ENCODE peak calls at places on chromosome 13, in seven cellular contexts. One of them, this sample, is unnamed.

GRCh38 chr13:111505175-111505777 is 184.8 kb downstream of the TEX29 start:
- DNase-seq in WTC11: peak
- DNase-seq in GM13977: no peak
- DNase-seq in AG04449: no peak
- DNase-seq in B cell: no peak
- DNase-seq in stomach: peak
- DNase-seq in kidney: peak
- DNase-seq in this sample: no peak

GRCh38 chr13:21675095-21676007 is 4.5 kb downstream of the FGF9 start:
- DNase-seq in B cell: no peak
- DNase-seq in AG04449: no peak
- DNase-seq in WTC11: peak
- DNase-seq in stomach: peak
- DNase-seq in kidney: peak
- DNase-seq in GM13977: peak
- DNase-seq in this sample: no peak

GRCh38 chr13:46062190-46062589 is 9.6 kb upstream of the ZC3H13 start:
- DNase-seq in B cell: no peak
- DNase-seq in stomach: no peak
- DNase-seq in GM13977: no peak
- DNase-seq in kidney: no peak
- DNase-seq in AG04449: no peak
- DNase-seq in WTC11: no peak
- DNase-seq in this sample: no peak

GRCh38 chr13:40189426-40189825 is 477.0 kb downstream of the FOXO1 start:
- DNase-seq in stomach: no peak
- DNase-seq in B cell: no peak
- DNase-seq in GM13977: no peak
- DNase-seq in AG04449: no peak
- DNase-seq in kidney: no peak
- DNase-seq in WTC11: no peak
- DNase-seq in this sample: no peak

GRCh38 chr13:100209857-100210580 is 121.1 kb downstream of the PCCA start:
- DNase-seq in B cell: no peak
- DNase-seq in kidney: no peak
- DNase-seq in AG04449: no peak
- DNase-seq in GM13977: no peak
- DNase-seq in WTC11: no peak
- DNase-seq in stomach: no peak
- DNase-seq in this sample: no peak

GRCh38 chr13:113158946-113159345 is 498 bp downstream of the PROZ start:
- DNase-seq in stomach: no peak
- DNase-seq in GM13977: no peak
- DNase-seq in B cell: no peak
- DNase-seq in kidney: no peak
- DNase-seq in AG04449: no peak
- DNase-seq in WTC11: no peak
- DNase-seq in this sample: no peak

GRCh38 chr13:78131811-78132210 is 213.2 kb upstream of the EDNRB start:
- DNase-seq in GM13977: no peak
- DNase-seq in B cell: no peak
- DNase-seq in kidney: no peak
- DNase-seq in WTC11: no peak
- DNase-seq in stomach: no peak
- DNase-seq in AG04449: no peak
- DNase-seq in this sample: no peak

GRCh38 chr13:20270163-20270865 is 38.2 kb upstream of the GJB6 start:
- DNase-seq in stomach: no peak
- DNase-seq in kidney: no peak
- DNase-seq in AG04449: no peak
- DNase-seq in B cell: no peak
- DNase-seq in GM13977: no peak
- DNase-seq in WTC11: no peak
- DNase-seq in this sample: no peak

GRCh38 chr13:108606424-108606823 is 23.0 kb upstream of the MYO16 start:
- DNase-seq in AG04449: no peak
- DNase-seq in WTC11: no peak
- DNase-seq in GM13977: no peak
- DNase-seq in stomach: no peak
- DNase-seq in kidney: no peak
- DNase-seq in B cell: no peak
- DNase-seq in this sample: no peak

GRCh38 chr13:112977091-112977490 is 8.1 kb downstream of the MCF2L start:
- DNase-seq in B cell: no peak
- DNase-seq in AG04449: no peak
- DNase-seq in stomach: no peak
- DNase-seq in kidney: no peak
- DNase-seq in WTC11: no peak
- DNase-seq in GM13977: no peak
- DNase-seq in this sample: no peak

GRCh38 chr13:91802957-91803356 is 404.5 kb downstream of the GPC5 start:
- DNase-seq in WTC11: no peak
- DNase-seq in kidney: no peak
- DNase-seq in GM13977: no peak
- DNase-seq in stomach: no peak
- DNase-seq in AG04449: no peak
- DNase-seq in B cell: no peak
- DNase-seq in this sample: no peak

GRCh38 chr13:91809161-91809560 is 410.7 kb downstream of the GPC5 start:
- DNase-seq in WTC11: no peak
- DNase-seq in AG04449: no peak
- DNase-seq in stomach: no peak
- DNase-seq in kidney: no peak
- DNase-seq in B cell: no peak
- DNase-seq in GM13977: no peak
- DNase-seq in this sample: no peak

GRCh38 chr13:91804724-91805123 is 406.3 kb downstream of the GPC5 start:
- DNase-seq in GM13977: no peak
- DNase-seq in WTC11: no peak
- DNase-seq in kidney: no peak
- DNase-seq in B cell: no peak
- DNase-seq in stomach: no peak
- DNase-seq in AG04449: no peak
- DNase-seq in this sample: no peak

DNA sequence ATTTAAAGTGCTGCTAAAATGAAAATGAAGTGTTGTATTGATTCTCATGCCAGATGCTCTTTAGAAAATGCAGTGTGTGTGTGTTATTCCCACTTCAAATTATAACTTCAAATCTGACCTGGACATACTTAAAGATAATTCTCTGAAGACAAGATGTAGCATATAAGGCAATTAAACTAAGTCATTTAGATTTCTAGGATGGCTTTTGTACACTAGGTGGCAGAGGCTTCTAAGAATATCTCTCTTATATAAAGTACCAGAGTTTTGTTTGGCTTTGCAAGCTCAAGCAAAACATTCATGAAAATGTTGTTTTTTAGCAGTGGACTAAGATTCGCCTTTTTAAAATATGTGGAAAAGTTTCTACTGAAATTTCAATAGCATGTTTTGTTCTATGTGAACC is 407.2 kb downstream of the GPC5 start:
- DNase-seq in AG04449: no peak
- DNase-seq in GM13977: no peak
- DNase-seq in WTC11: no peak
- DNase-seq in kidney: no peak
- DNase-seq in B cell: no peak
- DNase-seq in stomach: no peak
- DNase-seq in this sample: no peak
- TF ChIP-seq CTCF in AG04449: no peak
- TF ChIP-seq CTCF in GM13977: peak
- TF ChIP-seq CTCF in WTC11: no peak
- TF ChIP-seq CTCF in kidney: no peak
- TF ChIP-seq CTCF in B cell: no peak
- TF ChIP-seq CTCF in stomach: no peak
- TF ChIP-seq CTCF in this sample: peak

DNA sequence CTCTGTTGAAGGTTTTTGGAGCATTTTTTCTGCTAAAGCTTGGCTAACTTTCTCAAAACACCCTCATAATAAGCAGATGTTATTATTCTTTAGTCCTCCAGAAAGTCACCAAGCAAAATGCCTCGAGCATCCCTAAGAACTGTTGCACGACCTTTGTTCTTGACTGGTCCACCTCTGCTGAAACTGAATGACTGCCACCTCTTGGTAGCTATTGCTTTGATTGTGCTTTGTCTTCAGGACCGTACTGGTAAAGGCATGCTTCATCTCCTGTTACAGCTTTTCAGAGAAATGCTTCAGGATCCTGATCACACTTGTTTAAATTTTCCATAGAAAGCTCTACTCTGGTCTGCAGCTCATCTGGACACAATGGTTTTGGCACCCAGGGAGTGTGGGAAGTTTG is 254.8 kb downstream of the DCT start:
- DNase-seq in AG04449: no peak
- DNase-seq in stomach: no peak
- DNase-seq in GM13977: no peak
- DNase-seq in WTC11: no peak
- DNase-seq in B cell: no peak
- DNase-seq in kidney: no peak
- DNase-seq in this sample: no peak
- TF ChIP-seq CTCF in AG04449: no peak
- TF ChIP-seq CTCF in stomach: no peak
- TF ChIP-seq CTCF in GM13977: no peak
- TF ChIP-seq CTCF in WTC11: no peak
- TF ChIP-seq CTCF in B cell: no peak
- TF ChIP-seq CTCF in kidney: no peak
- TF ChIP-seq CTCF in this sample: no peak

GRCh38 chr13:33514362-33514761 is 228.8 kb upstream of the STARD13 start:
- DNase-seq in AG04449: no peak
- DNase-seq in kidney: peak
- DNase-seq in B cell: no peak
- DNase-seq in WTC11: peak
- DNase-seq in stomach: no peak
- DNase-seq in GM13977: no peak
- DNase-seq in this sample: no peak

GRCh38 chr13:33509642-33510229 is 224.2 kb upstream of the STARD13 start:
- DNase-seq in AG04449: no peak
- DNase-seq in kidney: peak
- DNase-seq in B cell: no peak
- DNase-seq in GM13977: no peak
- DNase-seq in WTC11: no peak
- DNase-seq in stomach: peak
- DNase-seq in this sample: no peak

GRCh38 chr13:33512880-33513554 is 227.5 kb upstream of the STARD13 start:
- DNase-seq in kidney: no peak
- DNase-seq in GM13977: no peak
- DNase-seq in AG04449: no peak
- DNase-seq in WTC11: no peak
- DNase-seq in B cell: no peak
- DNase-seq in stomach: no peak
- DNase-seq in this sample: no peak

GRCh38 chr13:33508060-33508459 is 222.5 kb upstream of the STARD13 start:
- DNase-seq in B cell: no peak
- DNase-seq in WTC11: no peak
- DNase-seq in AG04449: no peak
- DNase-seq in stomach: no peak
- DNase-seq in kidney: no peak
- DNase-seq in GM13977: no peak
- DNase-seq in this sample: no peak

GRCh38 chr13:33510350-33510749 is 224.8 kb upstream of the STARD13 start:
- DNase-seq in kidney: no peak
- DNase-seq in AG04449: no peak
- DNase-seq in WTC11: no peak
- DNase-seq in GM13977: no peak
- DNase-seq in B cell: no peak
- DNase-seq in stomach: no peak
- DNase-seq in this sample: no peak
- TF ChIP-seq CTCF in kidney: no peak
- TF ChIP-seq CTCF in AG04449: no peak
- TF ChIP-seq CTCF in WTC11: no peak
- TF ChIP-seq CTCF in GM13977: no peak
- TF ChIP-seq CTCF in B cell: no peak
- TF ChIP-seq CTCF in stomach: no peak
- TF ChIP-seq CTCF in this sample: no peak

DNA sequence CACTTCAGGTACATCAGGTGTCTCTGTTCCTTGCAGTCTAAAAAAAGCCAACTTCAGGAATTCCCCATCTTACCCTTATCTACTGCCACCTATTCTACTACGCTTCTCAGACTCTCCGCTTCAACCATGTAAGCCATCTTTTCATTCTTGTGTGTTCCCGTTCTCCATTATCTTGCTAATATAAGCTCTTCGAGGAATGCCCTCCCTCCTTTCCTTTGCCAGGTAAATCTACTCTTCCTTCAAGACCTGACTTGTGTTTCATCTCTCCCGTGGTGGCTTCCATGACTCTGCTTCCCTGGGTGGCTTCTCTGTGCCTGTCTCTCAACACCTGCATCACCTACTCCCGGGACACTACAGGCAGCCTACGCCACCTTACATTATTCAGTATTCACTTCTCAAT is 42.3 kb upstream of the MEDAG start:
- DNase-seq in stomach: no peak
- DNase-seq in B cell: no peak
- DNase-seq in kidney: no peak
- DNase-seq in AG04449: no peak
- DNase-seq in GM13977: no peak
- DNase-seq in WTC11: no peak
- DNase-seq in this sample: no peak
- TF ChIP-seq CTCF in stomach: no peak
- TF ChIP-seq CTCF in B cell: no peak
- TF ChIP-seq CTCF in kidney: no peak
- TF ChIP-seq CTCF in AG04449: no peak
- TF ChIP-seq CTCF in GM13977: no peak
- TF ChIP-seq CTCF in WTC11: no peak
- TF ChIP-seq CTCF in this sample: no peak

DNA sequence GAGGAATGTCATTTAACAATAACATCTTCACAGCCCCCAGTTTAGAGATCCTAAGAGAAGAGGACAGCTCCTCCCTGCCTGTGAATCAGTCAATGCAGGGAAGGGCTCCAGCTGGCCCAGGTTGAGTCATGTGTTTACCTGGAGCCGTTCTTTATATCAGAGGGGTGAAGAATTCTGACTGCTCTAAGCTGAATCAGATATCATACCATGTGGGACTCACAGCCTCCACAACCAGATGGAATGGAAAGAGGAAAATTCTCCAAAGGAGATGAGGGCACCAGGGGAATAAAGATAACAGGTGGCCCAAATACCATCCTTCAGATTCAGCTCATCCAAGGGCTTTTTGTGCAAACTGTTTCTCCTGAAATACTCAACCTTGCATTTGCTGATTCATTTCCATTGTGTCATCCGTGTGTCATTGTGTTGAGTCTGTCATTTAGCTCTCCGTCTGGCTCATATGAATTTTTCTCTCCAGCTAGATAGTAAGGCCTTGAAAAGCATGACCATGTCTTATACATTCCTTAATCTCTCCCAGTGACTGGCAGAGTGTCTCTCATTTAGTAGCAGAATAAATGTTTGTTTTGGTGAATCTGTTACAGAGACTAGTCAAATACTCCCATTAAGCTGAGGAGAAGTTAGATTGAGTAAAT is 217.9 kb downstream of the RFC3 start:
- DNase-seq in GM13977: no peak
- DNase-seq in kidney: no peak
- DNase-seq in stomach: no peak
- DNase-seq in AG04449: no peak
- DNase-seq in B cell: no peak
- DNase-seq in WTC11: no peak
- DNase-seq in this sample: no peak
- TF ChIP-seq CTCF in GM13977: no peak
- TF ChIP-seq CTCF in kidney: no peak
- TF ChIP-seq CTCF in stomach: no peak
- TF ChIP-seq CTCF in AG04449: no peak
- TF ChIP-seq CTCF in B cell: no peak
- TF ChIP-seq CTCF in WTC11: no peak
- TF ChIP-seq CTCF in this sample: no peak

This sample was measured in chondrocyte.